ENCODE peak calls at places on chromosomes 16 and 17, in six cellular contexts. R, N, P, J, D and X are unnamed samples.

GRCh38 chr16:8961811-8962390 is 1.8 kb downstream of the USP7 start:
- DNase-seq in D (peak), J (no peak), R (no peak), P (peak), N (no peak), X (peak)

GRCh38 chr17:72976971-72977767 is 115.3 kb downstream of the SLC39A11 start:
- DNase-seq in N (no peak), J (peak), D (peak), R (peak), P (peak), X (peak)

GRCh38 chr17:31495049-31495885 is 103.8 kb downstream of the RAB11FIP4 start:
- DNase-seq in J (peak), N (peak), D (no peak), R (no peak), P (no peak), X (no peak)

GRCh38 chr17:5485270-5486205 is at the start of gene DERL2:
- DNase-seq in J (no peak), D (peak), N (no peak), P (no peak), R (no peak), X (no peak)

GRCh38 chr17:79042421-79043190 is 18.6 kb downstream of the C1QTNF1 start:
- DNase-seq in P (peak), D (peak), R (peak), J (peak), N (no peak), X (peak)

GRCh38 chr17:6753006-6753445 is 2.8 kb upstream of the XAF1 start:
- DNase-seq in J (peak), D (peak), P (peak), R (no peak), N (no peak), X (no peak)

GRCh38 chr16:988465-989353 is 7.1 kb downstream of the SOX8 start:
- DNase-seq in D (no peak), N (no peak), J (no peak), R (peak), P (no peak), X (no peak)

GRCh38 chr16:17512636-17513220 is 42.0 kb upstream of the XYLT1 start:
- DNase-seq in D (no peak), R (no peak), N (no peak), J (no peak), P (peak), X (no peak)

GRCh38 chr17:21573961-21574610 is 118.2 kb upstream of the KCNJ18 start:
- DNase-seq in J (peak), R (peak), P (peak), D (no peak), N (no peak), X (no peak)

GRCh38 chr16:65136656-65137055 is 14.8 kb upstream of the CDH11 start:
- DNase-seq in N (no peak), D (no peak), J (no peak), R (no peak), P (no peak), X (no peak)

GRCh38 chr17:75242461-75243042 is 18.9 kb downstream of the GGA3 start:
- DNase-seq in P (no peak), J (peak), N (no peak), D (no peak), R (no peak), X (peak)

GRCh38 chr17:36939059-36939943 is 2.0 kb downstream of the LHX1 start:
- DNase-seq in D (no peak), J (no peak), P (peak), R (no peak), N (no peak), X (no peak)

GRCh38 chr16:27790546-27791403 is 240.8 kb downstream of the KATNIP start:
- DNase-seq in D (no peak), R (no peak), N (no peak), J (no peak), P (no peak), X (no peak)

GRCh38 chr17:42518755-42519545 is 17.1 kb upstream of the NAGLU start:
- DNase-seq in N (no peak), D (peak), P (peak), J (peak), R (no peak), X (no peak)

GRCh38 chr16:27779719-27780161 is 229.8 kb downstream of the KATNIP start:
- DNase-seq in D (peak), J (no peak), N (no peak), P (peak), R (peak), X (no peak)

GRCh38 chr17:17840751-17841591 is 4.2 kb upstream of the SREBF1 start:
- DNase-seq in R (no peak), D (peak), N (no peak), J (no peak), P (peak), X (peak)

GRCh38 chr17:78793968-78794367 is 11.9 kb upstream of the CYTH1 start:
- DNase-seq in R (no peak), D (no peak), P (no peak), J (no peak), N (no peak), X (no peak)

GRCh38 chr17:18246880-18247612 is 11.5 kb downstream of the FLII start:
- DNase-seq in D (no peak), P (peak), R (peak), J (peak), N (no peak), X (peak)

GRCh38 chr16:30805370-30806169 is 18.6 kb upstream of the ZNF629 start:
- DNase-seq in J (peak), D (peak), R (peak), N (no peak), P (peak), X (no peak)

GRCh38 chr17:41965694-41966375 is 760 bp upstream of the CNP start:
- DNase-seq in D (peak), J (peak), P (peak), R (no peak), N (peak), X (peak)

GRCh38 chr17:48328457-48328856 is 101.6 kb downstream of the SKAP1 start:
- DNase-seq in P (no peak), D (no peak), J (no peak), N (no peak), R (no peak), X (no peak)

GRCh38 chr17:2694381-2695242 is 17.0 kb downstream of the CLUH start:
- DNase-seq in J (peak), P (no peak), D (no peak), R (no peak), N (no peak), X (no peak)

GRCh38 chr17:74427048-74427762 is 4.7 kb upstream of the GPRC5C start:
- DNase-seq in R (no peak), D (no peak), N (no peak), P (no peak), J (peak), X (no peak)

GRCh38 chr17:41810659-41811548 is 845 bp downstream of the P3H4 start:
- DNase-seq in P (no peak), R (no peak), J (peak), N (no peak), D (peak), X (no peak)

GRCh38 chr17:7393613-7394451 is 493 bp downstream of the PLSCR3 start:
- DNase-seq in J (peak), R (no peak), P (peak), N (no peak), D (no peak), X (peak)

GRCh38 chr17:13698832-13699231 is 97.1 kb upstream of the HS3ST3A1 start:
- DNase-seq in R (no peak), D (no peak), N (no peak), P (no peak), J (no peak), X (peak)